ENCODE peak calls at places on chromosomes 13 and 19, in ten cellular contexts. O is activated B cell treated with CpG ODN at 0.5 μM for 24 hours; L is activated CD4-positive, alpha-beta T cell treated with anti-CD3 and anti-CD28 coated beads, Interleukin-2, amount 50 U/mL, for 24 hours; C is M059J; E is CD4-positive, CD25-positive, alpha-beta regulatory T cell; B is activated CD8-positive, alpha-beta memory T cell treated with anti-CD3 and anti-CD28 coated beads for 4 hours; Z is aorta; F is nucleus accumbens; M is HFF-Myc; W is cerebellum. T is an unnamed sample.

GRCh38 chr13:49594576-49594975 is 9.2 kb upstream of the RCBTB1 start:
- DNase-seq in L (no peak), O (no peak), E (no peak), F (no peak), Z (no peak), C (no peak), W (no peak), B (no peak), M (no peak), T (no peak)

GRCh38 chr19:35673121-35673804 is 6.9 kb downstream of the UPK1A start:
- DNase-seq in C (peak; percentile 67), M (peak; percentile 14), W (no peak), E (no peak), B (no peak), Z (peak; percentile 62), F (no peak), O (no peak), L (peak; percentile 22), T (peak; percentile 88)

GRCh38 chr19:47040869-47041268 is 7.6 kb downstream of the TMEM160 start:
- DNase-seq in W (no peak), E (no peak), C (no peak), L (no peak), Z (no peak), O (no peak), F (no peak), B (no peak), M (no peak), T (no peak)

GRCh38 chr19:4722671-4723464 is 774 bp downstream of the DPP9 start:
- DNase-seq in B (no peak), E (no peak), O (peak; percentile 19), M (no peak), F (no peak), C (peak; percentile 28), W (no peak), Z (peak; percentile 75), L (no peak), T (peak; percentile 27)

GRCh38 chr13:30415430-30416030 is 6.8 kb upstream of the UBE2L5 start:
- DNase-seq in Z (no peak), F (no peak), B (no peak), C (no peak), W (no peak), E (no peak), O (no peak), M (no peak), L (no peak), T (peak; percentile 32)

GRCh38 chr13:48600374-48601364 is 53.1 kb upstream of the CYSLTR2 start:
- DNase-seq in C (peak; percentile 88), B (no peak), Z (no peak), F (no peak), E (no peak), L (no peak), M (peak; percentile 61), O (no peak), W (no peak), T (peak; percentile 87)

GRCh38 chr13:50197705-50198104 is 182.5 kb downstream of the KCNRG start:
- DNase-seq in O (no peak), W (no peak), F (no peak), B (no peak), C (peak; percentile 14), E (no peak), L (no peak), M (no peak), Z (no peak), T (peak; percentile 2)

GRCh38 chr13:113483504-113484287 is 6.8 kb downstream of the DCUN1D2 start:
- DNase-seq in M (no peak), F (no peak), E (no peak), B (no peak), Z (no peak), W (peak; percentile 31), L (no peak), C (no peak), O (no peak), T (peak; percentile 39)

GRCh38 chr19:33143897-33144405 is 12.0 kb downstream of the WDR88 start:
- DNase-seq in O (peak; percentile 38), F (peak; percentile 15), M (no peak), L (peak; percentile 50), W (peak; percentile 83), E (peak; percentile 41), C (peak; percentile 45), Z (peak; percentile 65), B (peak; percentile 32), T (peak; percentile 55)

GRCh38 chr19:11626252-11626651 is 29.0 kb downstream of the ZNF627 start:
- DNase-seq in M (no peak), W (no peak), F (no peak), C (no peak), Z (peak; percentile 58), E (no peak), O (no peak), B (no peak), L (no peak), T (no peak)

GRCh38 chr19:29293292-29293691 is 80.3 kb upstream of the UQCRFS1 start:
- DNase-seq in F (no peak), L (no peak), O (no peak), M (no peak), W (peak; percentile 73), E (no peak), Z (no peak), B (no peak), C (no peak), T (no peak)

GRCh38 chr19:18597809-18598660 is 8.6 kb downstream of the CRLF1 start:
- DNase-seq in M (no peak), B (no peak), E (no peak), Z (no peak), C (no peak), O (no peak), L (no peak), W (no peak), F (no peak), T (no peak)

GRCh38 chr13:51645154-51645650 is 60.9 kb downstream of the WDFY2 start:
- DNase-seq in M (no peak), O (no peak), F (no peak), Z (no peak), B (no peak), E (peak; percentile 32), W (no peak), C (peak; percentile 69), L (no peak), T (peak; percentile 37)

T was measured in kidney tubule cell.